ENCODE peak calls at places on chromosomes 2 and 18, in six cellular contexts. I is iPS DF 6.9, S is A549, X is upper lobe of right lung, L is uterus, R is adrenal gland. C is an unnamed sample.
A peak's percentile ranks its signal among the peaks of the same experiment; 100 is the strongest.

GRCh38 chr18:36297419-36298112 is at the start of gene FHOD3:
- DNase-seq in I (no peak), X (peak; percentile 76), R (peak; percentile 84), L (peak; percentile 74), S (peak; percentile 27), C (peak; percentile 66)

GRCh38 chr2:161010503-161010902 is 149.7 kb upstream of the TANK start:
- DNase-seq in I (no peak), R (no peak), X (no peak), L (no peak), S (no peak), C (no peak)

GRCh38 chr2:157628282-157628531 is 457 bp downstream of the ACVR1C start:
- DNase-seq in L (no peak), S (no peak), R (no peak), X (no peak), I (no peak), C (no peak)

GRCh38 chr18:11309172-11309571 is 159.8 kb upstream of the PIEZO2 start:
- DNase-seq in L (no peak), S (no peak), R (no peak), X (no peak), I (no peak), C (no peak)

GRCh38 chr2:120912101-120912985 is 176.7 kb downstream of the GLI2 start:
- DNase-seq in R (no peak), S (peak; percentile 80), I (no peak), L (peak; percentile 74), X (peak; percentile 84), C (peak; percentile 85)

GRCh38 chr18:48975817-48976649 is 25.3 kb upstream of the SMAD7 start:
- DNase-seq in X (peak; percentile 89), S (peak; percentile 71), L (peak; percentile 71), I (no peak), R (peak; percentile 71), C (no peak)

GRCh38 chr2:212520340-212520739 is 18.3 kb downstream of the ERBB4 start:
- DNase-seq in X (no peak), R (no peak), I (no peak), L (no peak), S (no peak), C (no peak)

GRCh38 chr2:1972428-1972827 is 228.1 kb upstream of the PXDN start:
- DNase-seq in X (no peak), R (no peak), I (no peak), L (no peak), S (no peak), C (no peak)

GRCh38 chr2:55888941-55889340 is 34.6 kb downstream of the EFEMP1 start:
- DNase-seq in R (no peak), X (no peak), L (no peak), S (no peak), I (no peak), C (peak; percentile 71)

GRCh38 chr2:161586517-161587167 is 37.6 kb upstream of the SLC4A10 start:
- DNase-seq in I (no peak), L (no peak), R (no peak), S (peak; percentile 7), X (no peak), C (no peak)

GRCh38 chr2:139864821-139865302 is 1084.7 kb upstream of the NXPH2 start:
- DNase-seq in R (no peak), X (no peak), I (no peak), L (no peak), S (no peak), C (no peak)

GRCh38 chr2:48088994-48089393 is 182.7 kb upstream of the FBXO11 start:
- DNase-seq in I (no peak), R (no peak), S (no peak), L (no peak), X (no peak), C (no peak)

GRCh38 chr2:164737612-164738081 is 104.0 kb downstream of the COBLL1 start:
- DNase-seq in R (peak; percentile 64), I (peak; percentile 79), X (peak; percentile 73), S (peak; percentile 66), L (peak; percentile 23), C (no peak)

GRCh38 chr2:168192839-168193616 is 54.4 kb downstream of the STK39 start:
- DNase-seq in L (no peak), R (no peak), X (no peak), S (no peak), I (no peak), C (no peak)

GRCh38 chr2:236951830-236952475 is 133.7 kb upstream of the COPS8 start:
- DNase-seq in R (no peak), X (no peak), I (no peak), S (no peak), L (no peak), C (no peak)

GRCh38 chr2:121648611-121649401 is 456 bp downstream of the CLASP1 start:
- DNase-seq in R (peak; percentile 77), I (no peak), L (no peak), X (peak; percentile 76), S (peak; percentile 34), C (peak; percentile 59)

GRCh38 chr2:234951386-234952269 is at the start of gene SH3BP4:
- DNase-seq in R (peak; percentile 88), S (peak; percentile 63), I (no peak), X (peak; percentile 91), L (peak; percentile 83), C (peak; percentile 75)

GRCh38 chr2:151614606-151615306 is 119.5 kb downstream of the NEB start:
- DNase-seq in S (no peak), X (no peak), R (no peak), L (no peak), I (no peak), C (no peak)

GRCh38 chr2:27494284-27494943 is 586 bp downstream of the FNDC4 start:
- DNase-seq in X (no peak), S (no peak), L (peak; percentile 30), I (no peak), R (peak; percentile 87), C (peak; percentile 49)

GRCh38 chr18:5107990-5108389 is 89.1 kb downstream of the AKAIN1 start:
- DNase-seq in R (no peak), L (no peak), I (no peak), S (no peak), X (no peak), C (no peak)

GRCh38 chr2:60527762-60528161 is 25.7 kb downstream of the BCL11A start:
- DNase-seq in L (no peak), X (no peak), S (no peak), I (no peak), R (no peak), C (no peak)

DNA sequence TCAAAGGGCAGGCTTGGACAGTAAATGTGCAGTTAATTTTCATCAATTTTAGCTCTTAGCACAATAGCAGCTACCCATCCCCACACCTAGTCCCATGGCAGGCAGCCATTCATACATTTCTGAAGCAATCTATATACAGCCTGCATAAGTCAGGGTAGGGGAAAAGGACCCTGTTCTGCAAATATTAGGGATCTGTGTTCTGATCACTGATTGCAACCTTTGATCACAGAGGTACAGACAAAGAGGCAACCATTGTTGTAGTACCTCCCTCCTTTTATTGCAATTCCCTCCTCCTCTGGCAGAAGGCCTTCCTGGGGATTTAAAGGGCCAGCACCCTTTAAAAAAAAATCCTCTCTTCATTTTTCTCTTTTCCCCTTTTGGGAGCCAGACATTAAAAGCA is 58.3 kb downstream of the KANSL1L start:
- DNase-seq in R (no peak), L (no peak), X (no peak), I (no peak), S (no peak), C (no peak)
- H3K9me3 ChIP-seq in R (peaks cover 16% of the 10 kb centered on the region), L (peaks cover 24% of the 10 kb centered on the region), X (no peaks in the 10 kb centered on the region), I (no peaks in the 10 kb centered on the region), S (no peaks in the 10 kb centered on the region), C (peaks cover 5% of the 10 kb centered on the region)

DNA sequence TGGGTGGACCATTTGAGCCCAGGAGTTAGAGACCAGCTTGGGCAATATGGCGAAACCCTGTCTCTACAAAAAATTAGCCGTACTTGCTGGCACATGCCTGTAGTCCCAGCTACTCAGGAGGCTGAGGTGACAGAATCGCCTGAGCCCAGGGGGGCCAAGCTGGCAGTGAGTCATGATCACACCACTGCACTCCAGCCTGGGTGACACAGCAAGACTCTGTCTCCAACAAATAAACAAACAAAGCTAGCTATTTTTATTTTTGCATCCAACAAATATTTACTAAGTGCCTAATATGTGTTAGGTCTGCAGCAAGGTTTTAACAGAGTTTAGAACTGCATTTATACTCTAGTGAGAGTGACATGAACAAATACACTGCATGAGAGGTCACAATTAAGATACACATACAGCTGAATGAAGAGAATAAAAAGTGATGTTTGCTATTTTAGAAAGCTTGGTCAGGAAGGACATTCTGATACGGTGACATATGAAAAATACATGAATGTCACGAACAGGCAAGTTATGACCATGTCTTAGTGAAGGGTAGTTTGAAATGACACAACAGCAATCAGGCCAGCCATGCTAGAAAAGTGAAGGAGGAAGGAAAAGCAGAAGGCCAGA is 83.2 kb upstream of the FRZB start:
- DNase-seq in X (no peak), R (no peak), I (no peak), L (no peak), S (no peak), C (no peak)
- H3K27ac ChIP-seq in X (no peak overlapping the region), R (peak overlapping the region; percentile 30), I (no peak overlapping the region), L (no peak overlapping the region), S (peak overlapping the region; percentile 64), C (no peak overlapping the region)

DNA sequence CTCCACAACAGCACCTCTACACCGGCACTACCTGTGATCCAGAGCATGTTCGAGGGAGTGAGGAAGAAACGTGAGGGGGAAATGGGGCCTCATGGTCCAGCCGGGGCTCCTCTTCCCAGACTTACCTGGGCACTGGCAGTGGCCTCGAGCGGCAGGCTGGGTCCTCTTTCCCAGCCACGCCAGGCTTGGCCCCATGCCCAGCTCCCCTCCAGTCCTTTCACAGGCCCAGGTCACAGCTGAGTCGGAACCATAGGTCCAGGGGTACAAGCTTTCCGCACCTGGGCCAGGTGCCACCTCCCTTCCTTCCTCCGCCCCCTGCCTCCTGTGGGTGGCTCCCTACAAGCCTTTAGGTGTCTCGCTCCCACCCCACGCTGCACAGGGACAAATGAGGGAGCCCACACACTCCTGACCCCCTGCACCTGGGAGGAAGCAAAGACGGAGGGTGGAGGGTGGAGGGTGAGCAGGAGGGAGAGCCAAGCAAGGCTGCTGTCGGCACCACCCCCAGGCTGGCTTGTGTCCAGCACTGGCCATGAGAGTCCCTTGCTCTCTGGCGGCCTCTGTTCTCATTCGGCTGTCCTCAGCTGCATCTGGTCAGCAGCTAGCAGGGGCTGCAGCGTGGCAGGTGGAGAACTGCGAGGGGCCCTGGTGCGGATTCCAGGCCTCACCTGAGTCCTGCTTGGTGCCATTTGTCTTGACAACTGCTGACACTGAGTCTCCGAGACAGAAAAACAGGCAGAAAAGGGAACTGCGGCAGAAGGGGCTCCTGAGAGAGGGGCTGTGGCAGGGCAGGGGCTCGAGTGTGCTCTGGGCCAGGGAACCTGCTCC is 26.8 kb downstream of the ADRA2B start:
- DNase-seq in X (peak; percentile 63), L (peak; percentile 18), I (no peak), S (no peak), R (peak; percentile 36), C (no peak)
- H3K9me3 ChIP-seq in X (no peaks in the 10 kb centered on the region), L (no peaks in the 10 kb centered on the region), I (no peaks in the 10 kb centered on the region), S (no peaks in the 10 kb centered on the region), R (no peaks in the 10 kb centered on the region), C (no peaks in the 10 kb centered on the region)

DNA sequence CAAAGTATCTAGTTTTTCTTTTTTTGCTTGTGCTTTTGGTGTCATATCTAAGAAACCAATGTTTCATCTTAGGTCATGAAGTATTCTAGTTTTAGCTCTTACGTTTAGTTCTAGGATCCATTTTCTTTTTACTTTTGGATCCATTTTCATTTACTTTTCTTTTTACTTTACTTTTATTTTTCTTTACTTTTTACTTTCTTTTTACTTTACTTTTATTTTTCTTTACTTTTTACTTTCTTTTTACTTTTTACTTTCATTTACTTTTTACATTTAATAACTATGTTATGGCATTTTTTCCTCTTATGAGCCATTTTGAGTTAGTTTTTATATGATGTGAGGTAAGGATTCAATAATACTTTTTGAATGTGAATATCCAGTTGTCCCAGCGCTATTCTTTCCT is 213.4 kb downstream of the ZFP36L2 start:
- DNase-seq in S (no peak), X (no peak), I (no peak), L (no peak), R (no peak), C (no peak)
- H3K27ac ChIP-seq in S (no peak overlapping the region), X (no peak overlapping the region), I (no peak overlapping the region), L (no peak overlapping the region), R (no peak overlapping the region), C (no peak overlapping the region)

C was measured in tibial artery.